ENCODE peak calls at places on chromosome 20, in four cellular contexts. T is K562, W is SK-N-SH, I is HCT116. H is an unnamed sample.

GRCh38 chr20:63159826-63160640 is 55.9 kb downstream of the YTHDF1 start:
- DNase-seq in I (no peak), T (no peak), W (no peak), H (no peak)

GRCh38 chr20:34904202-34904621 is 27.8 kb downstream of the ACSS2 start:
- DNase-seq in I (no peak), W (no peak), T (no peak), H (no peak)

GRCh38 chr20:15789083-15789482 is 784.2 kb downstream of the KIF16B start:
- DNase-seq in W (no peak), T (no peak), I (no peak), H (no peak)

GRCh38 chr20:45095753-45096371 is 5.1 kb downstream of the KCNS1 start:
- DNase-seq in W (peak; percentile 66), I (peak; percentile 41), T (peak; percentile 65), H (peak; percentile 97)

GRCh38 chr20:44664127-44664526 is 12.6 kb upstream of the ADA start:
- DNase-seq in W (no peak), T (no peak), I (no peak), H (no peak)

GRCh38 chr20:57680934-57681914 is 28.6 kb downstream of the PMEPA1 start:
- DNase-seq in W (no peak), I (no peak), T (no peak), H (no peak)

GRCh38 chr20:39631557-39631956 is 669.4 kb downstream of the DHX35 start:
- DNase-seq in W (no peak), I (no peak), T (no peak), H (no peak)

GRCh38 chr20:63896136-63896890 is 1.4 kb downstream of the DNAJC5 start:
- DNase-seq in T (peak; percentile 56), I (no peak), W (no peak), H (peak; percentile 48)

GRCh38 chr20:13857961-13858360 is 73.1 kb downstream of the NDUFAF5 start:
- DNase-seq in T (no peak), W (no peak), I (no peak), H (no peak)

GRCh38 chr20:59183751-59184150 is 20.1 kb downstream of the ZNF831 start:
- DNase-seq in W (no peak), T (no peak), I (no peak), H (no peak)

GRCh38 chr20:49386848-49387605 is 95.4 kb downstream of the KCNB1 start:
- DNase-seq in I (no peak), T (no peak), W (peak; percentile 68), H (no peak)

GRCh38 chr20:17693534-17694001 is 6.2 kb upstream of the BANF2 start:
- DNase-seq in I (no peak), W (no peak), T (no peak), H (no peak)

GRCh38 chr20:13865156-13865555 is 80.3 kb downstream of the NDUFAF5 start:
- DNase-seq in I (no peak), W (no peak), T (no peak), H (no peak)

GRCh38 chr20:45341939-45342862 is 6.0 kb downstream of the SDC4 start:
- DNase-seq in W (peak; percentile 79), I (no peak), T (no peak), H (peak; percentile 79)

GRCh38 chr20:21388566-21388965 is 8.8 kb downstream of the NKX2-4 start:
- DNase-seq in T (no peak), I (no peak), W (no peak), H (no peak)

DNA sequence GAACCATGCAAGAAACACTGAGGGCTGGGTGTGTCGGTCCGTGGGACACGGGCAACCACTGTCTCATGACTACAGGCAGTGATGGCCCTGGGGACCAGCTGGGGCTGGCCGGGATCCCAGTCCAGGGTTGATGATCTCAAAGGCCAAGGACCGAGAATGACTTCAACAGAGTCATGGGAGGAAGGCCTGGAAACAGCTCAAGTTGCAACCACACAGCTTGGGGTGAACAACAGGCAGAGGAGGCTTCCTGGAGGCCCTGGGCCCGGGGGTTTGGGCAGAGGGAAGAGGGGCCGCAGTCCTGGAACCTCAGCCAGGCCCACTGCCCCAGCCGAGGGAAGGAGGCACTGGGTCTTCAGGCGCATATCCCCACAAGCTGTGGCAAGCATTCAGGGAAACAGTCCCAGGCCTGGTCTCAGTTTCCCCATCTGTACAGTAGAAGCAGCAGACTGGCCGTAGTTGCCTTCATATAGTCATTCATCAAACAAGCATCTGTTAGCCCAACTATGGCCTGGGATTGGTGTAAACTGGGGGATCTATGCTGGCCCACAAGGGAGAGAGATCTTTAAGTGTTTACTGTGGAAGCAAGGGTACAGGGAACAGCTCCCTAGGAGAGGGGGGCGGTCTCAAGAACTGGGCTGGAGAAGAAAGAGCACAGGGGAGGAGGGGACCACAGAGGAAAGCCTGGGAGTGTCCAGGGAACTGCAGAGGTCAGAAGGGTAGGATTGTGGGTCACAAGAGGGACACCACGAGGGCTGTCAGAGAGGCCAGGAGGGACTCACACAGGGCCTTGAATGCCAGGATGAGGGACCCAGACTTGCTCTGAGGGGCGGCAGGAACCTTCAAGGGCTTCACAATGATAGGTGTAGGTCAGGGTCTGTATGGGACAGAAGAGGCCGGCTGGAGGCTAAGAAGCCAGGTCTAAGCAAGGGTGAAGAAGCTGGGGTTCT is 2.1 kb downstream of the MYL9 start:
- DNase-seq in W (no peak), I (no peak), T (no peak), H (no peak)
- TF ChIP-seq JUND in W (no peak), I (no peak), T (no peak), H (no peak)

DNA sequence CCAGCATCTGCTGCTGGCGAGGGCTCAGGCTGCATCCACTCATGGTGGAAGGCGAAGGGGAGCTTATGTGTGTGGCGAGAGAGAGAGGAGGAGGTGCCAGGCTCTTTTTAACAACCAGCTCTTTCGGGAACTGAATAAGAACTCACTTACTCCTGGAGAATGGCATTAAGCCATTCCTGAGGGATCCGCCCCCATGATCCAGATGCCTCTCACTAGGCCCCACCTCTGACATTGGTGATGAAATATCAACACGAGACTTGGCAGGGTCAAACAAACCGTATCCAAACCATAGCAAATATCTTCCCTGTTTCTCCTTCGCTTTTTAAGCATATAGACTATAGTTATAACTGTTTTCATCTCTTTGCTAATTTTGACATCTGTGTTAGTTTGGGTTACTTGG is 24.6 kb downstream of the CHMP4B start:
- DNase-seq in W (no peak), T (no peak), I (no peak), H (no peak)
- TF ChIP-seq JUND in W (no peak), T (no peak), I (no peak), H (no peak)

GRCh38 chr20:7029005-7029404 is 261.5 kb downstream of the BMP2 start:
- DNase-seq in I (no peak), T (no peak), W (no peak), H (no peak)

GRCh38 chr20:7025635-7026034 is 258.1 kb downstream of the BMP2 start:
- DNase-seq in T (no peak), I (no peak), W (no peak), H (no peak)

GRCh38 chr20:7031222-7031621 is 263.7 kb downstream of the BMP2 start:
- DNase-seq in I (no peak), T (no peak), W (peak; percentile 1), H (no peak)
- TF ChIP-seq JUND in I (no peak), T (no peak), W (no peak), H (no peak)

GRCh38 chr20:31831771-31832306 is 12.7 kb downstream of the MYLK2 start:
- DNase-seq in I (no peak), W (peak; percentile 16), T (no peak), H (no peak)

GRCh38 chr20:31833130-31833930 is 12.1 kb downstream of the FOXS1 start:
- DNase-seq in I (peak; percentile 36), T (peak; percentile 82), W (peak; percentile 90), H (peak; percentile 67)

GRCh38 chr20:31829731-31830130 is 10.6 kb downstream of the MYLK2 start:
- DNase-seq in W (no peak), I (no peak), T (no peak), H (no peak)

GRCh38 chr20:31831211-31831610 is 12.1 kb downstream of the MYLK2 start:
- DNase-seq in W (peak; percentile 9), I (no peak), T (no peak), H (no peak)

GRCh38 chr20:31830406-31830981 is 11.3 kb downstream of the MYLK2 start:
- DNase-seq in I (no peak), W (peak; percentile 6), T (no peak), H (no peak)
- TF ChIP-seq JUND in I (no peak), W (no peak), T (no peak), H (no peak)

GRCh38 chr20:41508335-41508734 is 109.8 kb downstream of the CHD6 start:
- DNase-seq in I (no peak), W (no peak), T (no peak), H (no peak)
- TF ChIP-seq JUND in I (no peak), W (no peak), T (no peak), H (no peak)

DNA sequence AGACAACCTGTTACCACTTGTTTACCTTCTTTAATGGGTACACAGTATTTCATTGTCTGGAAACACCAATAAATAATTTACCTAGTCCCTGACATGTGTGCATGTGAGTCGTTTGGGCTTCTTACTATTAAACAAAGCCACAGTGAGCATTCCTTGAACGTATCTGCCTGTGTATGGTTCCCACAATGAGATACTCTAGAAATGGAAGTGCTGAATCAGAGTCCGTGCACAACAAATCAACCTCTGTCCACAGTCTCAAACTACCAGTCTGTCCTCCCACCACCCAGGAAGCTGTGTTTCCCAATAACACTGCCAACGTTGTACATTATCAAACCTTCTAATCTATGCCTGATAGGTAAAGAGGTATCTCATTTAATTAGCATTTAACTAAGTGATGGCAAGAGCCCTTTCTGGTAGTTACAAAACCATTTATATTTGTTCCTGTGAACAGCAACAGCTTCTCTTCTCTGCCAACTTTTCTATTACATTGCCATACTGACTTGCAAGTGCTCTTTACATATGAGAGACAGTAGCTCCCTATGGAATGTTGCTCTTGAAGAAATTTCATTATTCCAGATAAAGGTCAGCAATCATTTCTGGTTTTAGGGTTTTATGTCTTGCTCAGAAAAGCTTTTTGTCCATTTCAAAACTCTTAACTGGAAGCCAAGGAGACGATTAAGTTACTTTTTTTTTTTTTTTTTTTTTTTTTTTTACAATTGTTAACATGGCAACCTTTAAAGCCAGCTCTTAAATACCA is 14.7 kb downstream of the JAG1 start:
- DNase-seq in T (no peak), W (no peak), I (no peak), H (no peak)
- TF ChIP-seq JUND in T (no peak), W (no peak), I (no peak), H (no peak)

DNA sequence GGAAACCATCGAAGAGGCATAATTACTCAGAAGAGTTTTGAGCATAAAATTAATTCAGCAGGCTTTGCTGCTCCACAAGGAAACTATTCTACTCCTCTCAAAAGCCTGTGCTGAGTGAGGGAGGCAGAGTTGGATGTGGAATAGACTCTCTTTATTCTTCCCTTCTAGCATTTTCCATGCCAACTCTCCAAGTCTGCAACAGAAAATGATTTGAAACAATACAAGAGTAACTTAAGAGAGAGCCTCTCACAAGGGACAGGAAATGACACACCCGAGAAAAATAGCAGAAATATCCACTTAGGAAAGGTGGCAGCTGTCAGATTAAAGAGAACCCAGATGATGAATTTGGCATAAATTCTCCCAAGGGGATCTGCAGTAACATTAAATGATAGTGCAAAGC is 26.3 kb upstream of the LAMP5 start:
- DNase-seq in T (no peak), W (no peak), I (no peak), H (no peak)
- TF ChIP-seq JUND in T (no peak), W (peak; percentile 35), I (no peak), H (no peak)